ENCODE peak calls at places on chromosomes 4 and X, in nine cellular contexts. One of them, this sample, is unnamed.

GRCh38 chrX:14702145-14702544 is 170.7 kb downstream of the FANCB start:
- DNase-seq in transverse colon: no peak
- DNase-seq in K562: no peak
- DNase-seq in IMR-90: no peak
- DNase-seq in Peyer's patch: no peak
- DNase-seq in stomach: no peak
- DNase-seq in tibial nerve: no peak
- DNase-seq in sigmoid colon: no peak
- DNase-seq in A549: no peak
- DNase-seq in this sample: no peak

GRCh38 chrX:129781134-129782014 is 1.6 kb downstream of the SASH3 start:
- DNase-seq in transverse colon: peak; percentile 67
- DNase-seq in K562: no peak
- DNase-seq in IMR-90: no peak
- DNase-seq in Peyer's patch: peak; percentile 92
- DNase-seq in stomach: peak; percentile 50
- DNase-seq in tibial nerve: no peak
- DNase-seq in sigmoid colon: no peak
- DNase-seq in A549: no peak
- DNase-seq in this sample: no peak

GRCh38 chrX:48579259-48579658 is 5.0 kb downstream of the RBM3 start:
- DNase-seq in transverse colon: no peak
- DNase-seq in K562: no peak
- DNase-seq in IMR-90: no peak
- DNase-seq in Peyer's patch: no peak
- DNase-seq in stomach: no peak
- DNase-seq in tibial nerve: no peak
- DNase-seq in sigmoid colon: no peak
- DNase-seq in A549: no peak
- DNase-seq in this sample: no peak

GRCh38 chrX:48498374-48498809 is 10.4 kb upstream of the PORCN start:
- DNase-seq in transverse colon: no peak
- DNase-seq in K562: peak; percentile 38
- DNase-seq in IMR-90: peak; percentile 74
- DNase-seq in Peyer's patch: no peak
- DNase-seq in stomach: no peak
- DNase-seq in tibial nerve: no peak
- DNase-seq in sigmoid colon: no peak
- DNase-seq in A549: no peak
- DNase-seq in this sample: no peak

GRCh38 chr4:118557298-118557851 is 127.8 kb upstream of the METTL14 start:
- DNase-seq in transverse colon: no peak
- DNase-seq in K562: peak; percentile 41
- DNase-seq in IMR-90: peak; percentile 62
- DNase-seq in Peyer's patch: no peak
- DNase-seq in stomach: no peak
- DNase-seq in tibial nerve: no peak
- DNase-seq in sigmoid colon: no peak
- DNase-seq in A549: no peak
- DNase-seq in this sample: no peak

GRCh38 chrX:153770606-153771175 is 6.6 kb downstream of the PLXNB3 start:
- DNase-seq in transverse colon: peak; percentile 4
- DNase-seq in K562: no peak
- DNase-seq in IMR-90: no peak
- DNase-seq in Peyer's patch: no peak
- DNase-seq in stomach: no peak
- DNase-seq in tibial nerve: no peak
- DNase-seq in sigmoid colon: no peak
- DNase-seq in A549: no peak
- DNase-seq in this sample: no peak

GRCh38 chr4:20831746-20832145 is 131.5 kb downstream of the PACRGL start:
- DNase-seq in transverse colon: no peak
- DNase-seq in K562: no peak
- DNase-seq in IMR-90: no peak
- DNase-seq in Peyer's patch: no peak
- DNase-seq in stomach: no peak
- DNase-seq in tibial nerve: no peak
- DNase-seq in sigmoid colon: no peak
- DNase-seq in A549: no peak
- DNase-seq in this sample: no peak

GRCh38 chr4:154739111-154739510 is 4.7 kb upstream of the LRAT start:
- DNase-seq in transverse colon: no peak
- DNase-seq in K562: no peak
- DNase-seq in IMR-90: no peak
- DNase-seq in Peyer's patch: no peak
- DNase-seq in stomach: no peak
- DNase-seq in tibial nerve: no peak
- DNase-seq in sigmoid colon: no peak
- DNase-seq in A549: no peak
- DNase-seq in this sample: no peak

GRCh38 chr4:101020956-101021355 is 326.4 kb downstream of the PPP3CA start:
- DNase-seq in transverse colon: no peak
- DNase-seq in K562: no peak
- DNase-seq in IMR-90: peak; percentile 75
- DNase-seq in Peyer's patch: no peak
- DNase-seq in stomach: no peak
- DNase-seq in tibial nerve: no peak
- DNase-seq in sigmoid colon: no peak
- DNase-seq in A549: no peak
- DNase-seq in this sample: no peak

GRCh38 chr4:185994750-185995149 is 74.2 kb upstream of the TLR3 start:
- DNase-seq in transverse colon: no peak
- DNase-seq in K562: no peak
- DNase-seq in IMR-90: no peak
- DNase-seq in Peyer's patch: no peak
- DNase-seq in stomach: no peak
- DNase-seq in tibial nerve: no peak
- DNase-seq in sigmoid colon: no peak
- DNase-seq in A549: no peak
- DNase-seq in this sample: no peak

GRCh38 chr4:189084671-189085070 is 856.0 kb upstream of the FRG1 start:
- DNase-seq in transverse colon: no peak
- DNase-seq in K562: no peak
- DNase-seq in IMR-90: no peak
- DNase-seq in Peyer's patch: no peak
- DNase-seq in stomach: no peak
- DNase-seq in tibial nerve: no peak
- DNase-seq in sigmoid colon: no peak
- DNase-seq in A549: no peak
- DNase-seq in this sample: no peak

GRCh38 chr4:16205298-16206164 is 20.7 kb downstream of the TAPT1 start:
- DNase-seq in transverse colon: no peak
- DNase-seq in K562: peak; percentile 28
- DNase-seq in IMR-90: no peak
- DNase-seq in Peyer's patch: no peak
- DNase-seq in stomach: no peak
- DNase-seq in tibial nerve: no peak
- DNase-seq in sigmoid colon: no peak
- DNase-seq in A549: peak; percentile 14
- DNase-seq in this sample: no peak

GRCh38 chr4:140642674-140643437 is 74.1 kb upstream of the UCP1 start:
- DNase-seq in transverse colon: no peak
- DNase-seq in K562: no peak
- DNase-seq in IMR-90: no peak
- DNase-seq in Peyer's patch: no peak
- DNase-seq in stomach: no peak
- DNase-seq in tibial nerve: no peak
- DNase-seq in sigmoid colon: no peak
- DNase-seq in A549: no peak
- DNase-seq in this sample: no peak

GRCh38 chrX:16700734-16701133 is 11.7 kb downstream of the CTPS2 start:
- DNase-seq in transverse colon: no peak
- DNase-seq in K562: no peak
- DNase-seq in IMR-90: no peak
- DNase-seq in Peyer's patch: no peak
- DNase-seq in stomach: no peak
- DNase-seq in tibial nerve: no peak
- DNase-seq in sigmoid colon: no peak
- DNase-seq in A549: no peak
- DNase-seq in this sample: no peak

GRCh38 chrX:17077349-17077748 is 130.9 kb downstream of the REPS2 start:
- DNase-seq in transverse colon: no peak
- DNase-seq in K562: no peak
- DNase-seq in IMR-90: no peak
- DNase-seq in Peyer's patch: no peak
- DNase-seq in stomach: no peak
- DNase-seq in tibial nerve: no peak
- DNase-seq in sigmoid colon: no peak
- DNase-seq in A549: no peak
- DNase-seq in this sample: no peak

GRCh38 chr4:2260336-2261109 is 1.4 kb downstream of the MXD4 start:
- DNase-seq in transverse colon: peak; percentile 15
- DNase-seq in K562: no peak
- DNase-seq in IMR-90: no peak
- DNase-seq in Peyer's patch: no peak
- DNase-seq in stomach: peak; percentile 28
- DNase-seq in tibial nerve: peak; percentile 13
- DNase-seq in sigmoid colon: peak; percentile 74
- DNase-seq in A549: no peak
- DNase-seq in this sample: no peak

GRCh38 chr4:28443371-28443770 is 1582.7 kb downstream of the STIM2 start:
- DNase-seq in transverse colon: no peak
- DNase-seq in K562: no peak
- DNase-seq in IMR-90: no peak
- DNase-seq in Peyer's patch: no peak
- DNase-seq in stomach: no peak
- DNase-seq in tibial nerve: no peak
- DNase-seq in sigmoid colon: no peak
- DNase-seq in A549: no peak
- DNase-seq in this sample: no peak
- TF ChIP-seq CTCF in transverse colon: no peak
- TF ChIP-seq CTCF in K562: no peak
- TF ChIP-seq CTCF in IMR-90: no peak
- TF ChIP-seq CTCF in Peyer's patch: no peak
- TF ChIP-seq CTCF in stomach: no peak
- TF ChIP-seq CTCF in tibial nerve: no peak
- TF ChIP-seq CTCF in sigmoid colon: no peak
- TF ChIP-seq CTCF in A549: no peak
- TF ChIP-seq CTCF in this sample: no peak

DNA sequence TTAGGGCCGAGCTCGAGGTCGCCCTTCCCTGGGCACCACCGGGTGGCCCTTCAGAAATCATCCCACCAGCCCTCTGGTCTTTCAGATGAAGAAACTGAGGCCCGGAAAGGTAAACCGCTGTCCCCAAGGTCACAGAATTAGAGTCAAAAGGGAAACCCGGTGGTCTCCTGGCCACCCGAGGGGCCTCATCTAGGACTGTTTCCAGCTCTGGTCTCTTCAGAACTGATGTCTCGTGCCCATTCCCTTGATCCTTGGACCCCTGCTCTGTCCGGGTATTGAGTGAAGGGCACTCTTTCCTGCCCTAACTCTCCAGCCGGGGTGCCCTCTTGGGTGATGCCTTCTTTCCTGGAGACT is 841 bp downstream of the HTRA3 start:
- DNase-seq in transverse colon: no peak
- DNase-seq in K562: no peak
- DNase-seq in IMR-90: no peak
- DNase-seq in Peyer's patch: no peak
- DNase-seq in stomach: no peak
- DNase-seq in tibial nerve: no peak
- DNase-seq in sigmoid colon: no peak
- DNase-seq in A549: no peak
- DNase-seq in this sample: no peak
- H3K4me3 ChIP-seq in transverse colon: peak overlapping the region; percentile 47
- H3K4me3 ChIP-seq in K562: no peak overlapping the region
- H3K4me3 ChIP-seq in IMR-90: no peak overlapping the region
- H3K4me3 ChIP-seq in Peyer's patch: peak overlapping the region; percentile 47
- H3K4me3 ChIP-seq in stomach: peak overlapping the region; percentile 54
- H3K4me3 ChIP-seq in tibial nerve: peak overlapping the region; percentile 36
- H3K4me3 ChIP-seq in sigmoid colon: peak overlapping the region; percentile 60
- H3K4me3 ChIP-seq in A549: peak overlapping the region; percentile 40
- H3K4me3 ChIP-seq in this sample: no peak overlapping the region

GRCh38 chr4:675980-676870 is 1.9 kb downstream of the MYL5 start:
- DNase-seq in transverse colon: peak; percentile 32
- DNase-seq in K562: peak; percentile 43
- DNase-seq in IMR-90: no peak
- DNase-seq in Peyer's patch: no peak
- DNase-seq in stomach: no peak
- DNase-seq in tibial nerve: no peak
- DNase-seq in sigmoid colon: no peak
- DNase-seq in A549: no peak
- DNase-seq in this sample: no peak

GRCh38 chr4:673349-674091 is 556 bp downstream of the ATP5ME start:
- DNase-seq in transverse colon: peak; percentile 73
- DNase-seq in K562: peak; percentile 67
- DNase-seq in IMR-90: no peak
- DNase-seq in Peyer's patch: no peak
- DNase-seq in stomach: peak; percentile 53
- DNase-seq in tibial nerve: peak; percentile 36
- DNase-seq in sigmoid colon: no peak
- DNase-seq in A549: no peak
- DNase-seq in this sample: no peak

GRCh38 chr4:675036-675804 is 878 bp downstream of the MYL5 start:
- DNase-seq in transverse colon: peak; percentile 21
- DNase-seq in K562: no peak
- DNase-seq in IMR-90: no peak
- DNase-seq in Peyer's patch: no peak
- DNase-seq in stomach: no peak
- DNase-seq in tibial nerve: no peak
- DNase-seq in sigmoid colon: no peak
- DNase-seq in A549: no peak
- DNase-seq in this sample: peak; percentile 88

GRCh38 chr4:676871-677235 is 2.5 kb downstream of the MYL5 start:
- DNase-seq in transverse colon: peak; percentile 18
- DNase-seq in K562: no peak
- DNase-seq in IMR-90: no peak
- DNase-seq in Peyer's patch: no peak
- DNase-seq in stomach: no peak
- DNase-seq in tibial nerve: no peak
- DNase-seq in sigmoid colon: no peak
- DNase-seq in A549: no peak
- DNase-seq in this sample: no peak

GRCh38 chr4:674172-675035 is at the start of the genes ATP5ME and MYL5:
- DNase-seq in transverse colon: peak; percentile 97
- DNase-seq in K562: peak; percentile 97
- DNase-seq in IMR-90: peak; percentile 95
- DNase-seq in Peyer's patch: peak; percentile 97
- DNase-seq in stomach: peak; percentile 98
- DNase-seq in tibial nerve: peak; percentile 93
- DNase-seq in sigmoid colon: peak; percentile 99
- DNase-seq in A549: peak; percentile 95
- DNase-seq in this sample: peak; percentile 95
- TF ChIP-seq POLR2A in transverse colon: peak; percentile 79
- TF ChIP-seq POLR2A in K562: peak; percentile 76
- TF ChIP-seq POLR2A in IMR-90: peak; percentile 77
- TF ChIP-seq POLR2A in Peyer's patch: peak; percentile 77
- TF ChIP-seq POLR2A in stomach: no peak
- TF ChIP-seq POLR2A in tibial nerve: peak; percentile 90
- TF ChIP-seq POLR2A in sigmoid colon: peak; percentile 43
- TF ChIP-seq POLR2A in A549: peak; percentile 65
- TF ChIP-seq POLR2A in this sample: no peak

DNA sequence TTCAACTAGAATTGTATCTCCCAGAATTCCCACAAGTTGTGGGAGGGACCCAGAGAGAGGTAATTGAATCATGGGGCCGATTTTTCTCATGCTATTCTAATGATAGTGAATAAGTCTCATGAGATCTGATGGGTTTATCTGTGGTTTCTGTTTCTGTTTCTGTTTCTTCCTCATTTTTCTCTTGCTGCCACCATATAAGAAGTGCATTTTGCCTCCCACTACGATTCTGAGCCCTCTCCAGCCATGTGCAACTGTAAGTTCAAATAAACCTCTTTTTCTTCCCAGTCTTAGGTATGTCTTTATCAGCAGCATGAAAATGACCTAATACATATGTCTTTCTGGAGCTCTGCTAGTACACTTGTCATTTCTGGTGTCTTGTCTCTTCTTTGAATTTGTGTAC is 22.1 kb upstream of the OR13H1 start:
- DNase-seq in transverse colon: no peak
- DNase-seq in K562: no peak
- DNase-seq in IMR-90: no peak
- DNase-seq in Peyer's patch: no peak
- DNase-seq in stomach: no peak
- DNase-seq in tibial nerve: no peak
- DNase-seq in sigmoid colon: no peak
- DNase-seq in A549: no peak
- DNase-seq in this sample: no peak
- TF ChIP-seq CTCF in transverse colon: no peak
- TF ChIP-seq CTCF in K562: no peak
- TF ChIP-seq CTCF in IMR-90: no peak
- TF ChIP-seq CTCF in Peyer's patch: no peak
- TF ChIP-seq CTCF in stomach: no peak
- TF ChIP-seq CTCF in tibial nerve: no peak
- TF ChIP-seq CTCF in sigmoid colon: no peak
- TF ChIP-seq CTCF in A549: no peak
- TF ChIP-seq CTCF in this sample: no peak